ENCODE peak calls at places on chromosomes 13 and 19, in five cellular contexts. B is fibroblast of mammary gland, N is lung, F is HFF-Myc, Y is GM23338. E is an unnamed sample.

GRCh38 chr13:93818345-93818744 is 591.7 kb downstream of the GPC6 start:
- DNase-seq in B (no peak), F (no peak), N (no peak), Y (peak; percentile 22), E (no peak)

GRCh38 chr19:18785179-18786124 is 5.7 kb downstream of the COMP start:
- DNase-seq in F (no peak), N (peak; percentile 84), B (peak; percentile 57), Y (peak; percentile 95), E (peak; percentile 44)

GRCh38 chr13:80189889-80190597 is 150.9 kb downstream of the SPRY2 start:
- DNase-seq in B (no peak), F (no peak), Y (no peak), N (no peak), E (no peak)

GRCh38 chr13:42396501-42396900 is 124.5 kb downstream of the AKAP11 start:
- DNase-seq in B (no peak), Y (no peak), F (no peak), N (no peak), E (no peak)

GRCh38 chr13:109840201-109840892 is 54.0 kb upstream of the IRS2 start:
- DNase-seq in Y (no peak), B (peak; percentile 69), N (no peak), F (peak; percentile 47), E (peak; percentile 32)

GRCh38 chr19:51421229-51422052 is 4.0 kb upstream of the SIGLEC10 start:
- DNase-seq in Y (peak; percentile 26), N (no peak), B (no peak), F (no peak), E (no peak)

GRCh38 chr13:74575729-74576125 is 441.5 kb upstream of the KLF12 start:
- DNase-seq in F (no peak), N (peak; percentile 35), Y (peak; percentile 86), B (peak; percentile 38), E (peak; percentile 43)

GRCh38 chr19:53980553-53981407 is 10.7 kb upstream of the CACNG6 start:
- DNase-seq in N (no peak), F (no peak), B (peak; percentile 12), Y (peak; percentile 98), E (peak; percentile 89)

GRCh38 chr13:28819748-28820098 is 416 bp upstream of the MTUS2 start:
- DNase-seq in N (no peak), F (no peak), B (peak; percentile 19), Y (peak; percentile 86), E (peak; percentile 55)

GRCh38 chr13:36778083-36778671 is 40.8 kb upstream of the RFXAP start:
- DNase-seq in N (no peak), B (peak; percentile 12), F (no peak), Y (peak; percentile 65), E (peak; percentile 80)

GRCh38 chr19:7703332-7703731 is 1.4 kb upstream of the FCER2 start:
- DNase-seq in N (no peak), B (no peak), Y (peak; percentile 40), F (no peak), E (no peak)

GRCh38 chr19:41959056-41960053 is at the start of gene RABAC1:
- DNase-seq in N (peak; percentile 92), Y (peak; percentile 99), B (peak; percentile 88), F (peak; percentile 79), E (peak; percentile 95)

GRCh38 chr13:24159921-24160324 is 597 bp upstream of the SPATA13 start:
- DNase-seq in B (no peak), Y (peak; percentile 41), N (no peak), F (no peak), E (no peak)

GRCh38 chr13:20428666-20429644 is 96.7 kb downstream of the CRYL1 start:
- DNase-seq in Y (no peak), N (no peak), B (peak; percentile 91), F (no peak), E (no peak)

GRCh38 chr13:76383671-76384461 is 502.3 kb downstream of the KCTD12 start:
- DNase-seq in N (peak; percentile 58), F (peak; percentile 91), B (peak; percentile 95), Y (no peak), E (peak; percentile 96)

GRCh38 chr13:30581582-30581981 is 36.1 kb upstream of the USPL1 start:
- DNase-seq in N (no peak), Y (peak; percentile 69), F (no peak), B (peak; percentile 37), E (peak; percentile 65)

GRCh38 chr19:46412034-46412982 is 1.1 kb downstream of the CCDC8 start:
- DNase-seq in B (no peak), F (no peak), N (no peak), Y (no peak), E (no peak)

GRCh38 chr19:57903298-57904174 is 12.9 kb downstream of the ZNF417 start:
- DNase-seq in N (no peak), F (no peak), Y (peak; percentile 73), B (peak; percentile 51), E (peak; percentile 67)

GRCh38 chr13:43057653-43058317 is 34.4 kb downstream of the DNAJC15 start:
- DNase-seq in Y (peak; percentile 27), N (no peak), B (no peak), F (peak; percentile 9), E (peak; percentile 76)

GRCh38 chr13:74683411-74683810 is 549.2 kb upstream of the KLF12 start:
- DNase-seq in Y (peak; percentile 17), F (no peak), B (peak; percentile 9), N (no peak), E (peak; percentile 53)

GRCh38 chr13:113816248-113816924 is 47.5 kb downstream of the GAS6 start:
- DNase-seq in Y (no peak), F (no peak), N (no peak), B (peak; percentile 48), E (no peak)

GRCh38 chr19:52451241-52451640 is 2.1 kb upstream of the ZNF578 start:
- DNase-seq in B (no peak), Y (no peak), N (no peak), F (no peak), E (no peak)

GRCh38 chr19:18417250-18418033 is 1.8 kb upstream of the SSBP4 start:
- DNase-seq in B (peak; percentile 69), Y (peak; percentile 89), N (no peak), F (no peak), E (peak; percentile 88)

GRCh38 chr19:51702754-51703654 is 9.9 kb downstream of the SPACA6 start:
- DNase-seq in F (no peak), Y (peak; percentile 94), N (peak; percentile 46), B (no peak), E (peak; percentile 15)

GRCh38 chr19:7349961-7350711 is 1.4 kb downstream of the ARHGEF18 start:
- DNase-seq in N (no peak), Y (no peak), B (no peak), F (no peak), E (no peak)

GRCh38 chr19:44576843-44577565 is 36.4 kb upstream of the IGSF23 start:
- DNase-seq in B (peak; percentile 56), F (no peak), Y (peak; percentile 84), N (peak; percentile 45), E (peak; percentile 51)

GRCh38 chr13:110307697-110308376 is 753 bp downstream of the COL4A2 start:
- DNase-seq in Y (peak; percentile 43), F (no peak), N (no peak), B (no peak), E (peak; percentile 57)

GRCh38 chr13:51246411-51247298 is 24.5 kb downstream of the FAM124A start:
- DNase-seq in B (no peak), F (no peak), N (no peak), Y (no peak), E (no peak)

GRCh38 chr19:42412661-42413076 is 14.5 kb downstream of the LIPE start:
- DNase-seq in F (no peak), B (no peak), Y (no peak), N (no peak), E (no peak)

GRCh38 chr19:38774181-38774950 is 1.0 kb upstream of the LGALS7 start:
- DNase-seq in F (no peak), Y (no peak), N (no peak), B (no peak), E (no peak)

GRCh38 chr13:33490461-33491327 is 205.1 kb upstream of the STARD13 start:
- DNase-seq in Y (peak; percentile 89), B (no peak), N (no peak), F (no peak), E (peak; percentile 53)

GRCh38 chr19:8363803-8364771 is at the start of gene ANGPTL4:
- DNase-seq in B (peak; percentile 81), N (peak; percentile 60), F (no peak), Y (peak; percentile 84), E (peak; percentile 81)

GRCh38 chr19:42529248-42529764 is 1.0 kb upstream of the CEACAM1 start:
- DNase-seq in Y (peak; percentile 69), F (peak; percentile 12), N (peak; percentile 66), B (peak; percentile 42), E (peak; percentile 64)

GRCh38 chr19:13207237-13208130 is 57.3 kb downstream of the IER2 start:
- DNase-seq in N (no peak), B (peak; percentile 50), Y (peak; percentile 72), F (no peak), E (no peak)

DNA sequence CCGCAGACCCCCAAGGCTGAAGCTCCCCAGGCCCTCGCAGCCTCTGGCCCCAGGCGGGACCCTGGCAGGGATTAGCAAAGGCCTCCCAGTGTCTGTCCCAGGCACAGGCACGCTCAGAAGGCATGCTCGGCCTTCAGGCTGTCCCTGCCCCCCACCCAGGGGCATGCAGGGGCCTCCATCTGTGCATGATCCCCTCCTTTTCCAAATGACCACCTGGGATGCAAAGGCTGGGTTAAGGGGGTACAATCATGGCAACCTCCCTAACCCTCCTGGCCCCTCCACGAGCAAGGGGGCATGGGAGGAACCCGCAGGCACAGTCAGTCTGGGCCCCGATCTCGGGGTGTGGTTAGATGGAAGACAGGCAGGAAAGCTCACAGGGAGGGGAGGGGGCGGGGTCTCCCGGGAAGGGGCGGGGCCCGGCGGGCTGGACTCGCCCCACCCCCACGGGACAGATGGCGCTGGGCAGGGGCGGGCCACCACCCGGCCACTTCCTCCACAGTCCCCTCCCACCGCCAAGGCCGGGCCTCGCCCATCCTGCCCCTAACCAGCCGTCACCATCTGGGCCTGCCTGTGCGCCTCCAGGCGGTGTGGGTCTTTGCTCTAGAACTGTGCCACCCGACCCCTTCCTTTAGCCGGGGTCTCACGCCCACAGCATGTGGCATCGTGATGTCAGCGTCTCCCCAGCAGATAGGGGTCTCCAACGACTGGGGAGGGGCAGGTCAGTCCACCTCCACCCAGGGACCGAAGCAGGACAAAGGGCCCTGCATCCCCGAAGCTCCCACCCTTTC is 7.0 kb upstream of the REXO1 start:
- DNase-seq in N (peak; percentile 87), B (peak; percentile 65), F (peak; percentile 59), Y (peak; percentile 97), E (peak; percentile 82)
- TF ChIP-seq CTCF in N (no peak), B (no peak), F (no peak), Y (no peak), E (no peak)

DNA sequence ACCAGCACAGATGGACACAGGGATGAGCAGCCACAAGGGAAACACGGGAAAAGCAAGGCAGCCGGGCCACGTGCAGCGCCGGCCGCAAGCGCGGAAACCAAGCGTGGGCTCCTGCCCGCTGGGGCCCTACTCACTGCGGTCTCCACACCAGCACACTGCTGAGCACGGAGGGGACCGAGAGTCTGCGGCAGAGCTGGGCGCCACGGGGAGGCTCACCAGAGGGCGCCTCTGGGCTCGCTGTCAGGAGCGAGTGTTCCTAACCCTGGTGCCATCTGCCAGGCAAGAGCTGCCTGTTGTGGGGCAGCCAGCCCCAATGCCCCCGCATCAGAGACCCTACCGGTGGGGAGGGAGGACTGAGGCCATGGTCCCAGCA is 26.5 kb downstream of the MPND start:
- DNase-seq in Y (peak; percentile 65), N (no peak), F (no peak), B (peak; percentile 59), E (peak; percentile 32)
- H3K4me3 ChIP-seq in Y (no peak overlapping the region), N (no peak overlapping the region), F (no peak overlapping the region), B (no peak overlapping the region), E (no peak overlapping the region)

GRCh38 chr19:35994868-35995654 is at the start of gene SDHAF1:
- DNase-seq in F (peak; percentile 61), B (peak; percentile 91), Y (peak; percentile 98), N (peak; percentile 98), E (peak; percentile 95)
- TF ChIP-seq CTCF in F (no peak), B (no peak), Y (no peak), N (no peak), E (no peak)

GRCh38 chr19:12085074-12085818 is 20.7 kb downstream of the ZNF844 start:
- DNase-seq in N (no peak), B (no peak), Y (no peak), F (no peak), E (no peak)
- H3K4me3 ChIP-seq in N (no peak overlapping the region), B (no peak overlapping the region), Y (no peak overlapping the region), F (no peak overlapping the region), E (no peak overlapping the region)

E was measured in choroid plexus epithelial cell.